ENCODE peak calls at places on chromosomes 5 and 9, in seven cellular contexts. O is sigmoid colon, W is uterus, T is IMR-90, K is adrenal gland, B is heart left ventricle, A is testis. L is an unnamed sample.

GRCh38 chr5:112642885-112643284 is 94.8 kb upstream of the APC start:
- DNase-seq in A (no peak), O (no peak), T (no peak), K (no peak), W (no peak), B (no peak), L (no peak)

GRCh38 chr5:119356384-119357188 is 767 bp downstream of the TNFAIP8 start:
- DNase-seq in A (no peak), W (no peak), T (no peak), K (no peak), O (no peak), B (no peak), L (no peak)

GRCh38 chr9:71058660-71059059 is 62.8 kb downstream of the TRPM3 start:
- DNase-seq in O (no peak), W (no peak), B (no peak), A (no peak), T (no peak), K (no peak), L (no peak)

GRCh38 chr9:82332774-82333152 is 344.2 kb downstream of the SPATA31D1 start:
- DNase-seq in K (no peak), O (no peak), W (no peak), B (no peak), A (no peak), T (peak; percentile 23), L (no peak)

GRCh38 chr9:131755541-131756198 is 15.8 kb upstream of the RAPGEF1 start:
- DNase-seq in A (peak; percentile 93), T (peak; percentile 73), B (peak; percentile 86), O (peak; percentile 81), K (peak; percentile 74), W (peak; percentile 50), L (peak; percentile 82)

GRCh38 chr9:86034863-86035734 is 64.3 kb downstream of the GOLM1 start:
- DNase-seq in B (no peak), A (no peak), T (peak; percentile 40), W (peak; percentile 38), O (no peak), K (peak; percentile 47), L (peak; percentile 70)

GRCh38 chr5:137279631-137280236 is 219.4 kb downstream of the SPOCK1 start:
- DNase-seq in B (no peak), W (no peak), A (no peak), O (no peak), K (no peak), T (no peak), L (no peak)

GRCh38 chr5:169923988-169924387 is 56.3 kb downstream of the INSYN2B start:
- DNase-seq in K (no peak), O (no peak), W (no peak), B (no peak), T (no peak), A (no peak), L (no peak)

GRCh38 chr5:61768692-61769281 is 436.7 kb downstream of the ZSWIM6 start:
- DNase-seq in O (no peak), B (no peak), K (no peak), W (no peak), A (peak; percentile 16), T (peak; percentile 3), L (peak; percentile 14)

DNA sequence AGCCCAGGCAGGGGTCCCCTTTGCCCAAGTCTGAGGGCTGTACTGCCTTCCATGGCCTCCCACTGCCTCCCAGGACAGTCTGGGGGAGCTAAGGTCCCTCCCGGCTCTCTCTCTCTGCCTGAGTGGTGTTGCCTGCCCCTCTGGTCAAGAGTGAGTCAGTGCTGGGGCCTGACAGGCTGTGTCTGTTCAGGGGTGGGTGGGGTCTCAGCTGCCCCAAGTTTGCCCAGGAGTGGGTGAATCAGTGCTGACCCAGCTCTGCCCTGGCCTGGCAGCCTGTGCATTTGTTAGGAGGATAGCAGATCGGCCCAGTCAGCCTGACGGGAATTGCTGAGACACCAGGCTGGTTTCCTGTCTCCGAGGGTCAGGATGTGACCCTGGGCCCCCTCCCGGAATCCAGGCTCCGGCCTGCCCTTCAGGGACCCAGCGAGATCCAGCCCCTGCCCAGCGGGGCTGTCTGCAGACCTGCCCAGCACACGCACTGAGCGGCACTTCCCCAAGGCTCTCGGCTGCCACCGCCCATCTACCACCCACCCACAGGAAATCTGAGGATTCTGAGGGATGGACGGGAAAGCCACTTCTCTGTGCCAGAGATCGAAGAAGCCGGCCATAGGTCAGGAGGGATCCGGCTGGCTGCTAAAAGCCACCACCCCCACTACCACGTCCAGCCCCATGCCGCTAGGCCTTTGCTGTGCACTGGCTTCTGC is 15.9 kb downstream of the ENG start:
- DNase-seq in A (peak; percentile 62), W (peak; percentile 86), O (peak; percentile 90), B (peak; percentile 87), K (peak; percentile 94), T (peak; percentile 93), L (no peak)
- TF ChIP-seq POLR2A in A (no peak), W (no peak), O (no peak), B (peak; percentile 27), K (peak; percentile 52), T (no peak), L (no peak)

GRCh38 chr9:91193658-91194391 is 167.9 kb downstream of the AUH start:
- DNase-seq in K (peak; percentile 92), A (peak; percentile 81), W (peak; percentile 87), T (peak; percentile 96), B (peak; percentile 94), O (peak; percentile 94), L (peak; percentile 84)
- TF ChIP-seq POLR2A in K (peak; percentile 84), A (no peak), W (peak; percentile 57), T (peak; percentile 64), B (no peak), O (peak; percentile 41), L (no peak)

GRCh38 chr5:141559481-141559880 is 59.3 kb downstream of the DIAPH1 start:
- DNase-seq in B (no peak), K (no peak), W (no peak), T (peak; percentile 73), A (no peak), O (no peak), L (no peak)

GRCh38 chr5:141558150-141558549 is 60.6 kb downstream of the DIAPH1 start:
- DNase-seq in K (no peak), B (no peak), A (no peak), W (no peak), T (peak; percentile 15), O (no peak), L (no peak)

GRCh38 chr5:141560141-141560540 is 58.7 kb downstream of the DIAPH1 start:
- DNase-seq in T (no peak), A (no peak), W (peak; percentile 23), B (no peak), O (no peak), K (no peak), L (no peak)

GRCh38 chr5:141557681-141558136 is 61.1 kb downstream of the DIAPH1 start:
- DNase-seq in B (peak; percentile 90), W (peak; percentile 89), O (peak; percentile 95), K (peak; percentile 95), A (peak; percentile 93), T (peak; percentile 100), L (peak; percentile 90)

DNA sequence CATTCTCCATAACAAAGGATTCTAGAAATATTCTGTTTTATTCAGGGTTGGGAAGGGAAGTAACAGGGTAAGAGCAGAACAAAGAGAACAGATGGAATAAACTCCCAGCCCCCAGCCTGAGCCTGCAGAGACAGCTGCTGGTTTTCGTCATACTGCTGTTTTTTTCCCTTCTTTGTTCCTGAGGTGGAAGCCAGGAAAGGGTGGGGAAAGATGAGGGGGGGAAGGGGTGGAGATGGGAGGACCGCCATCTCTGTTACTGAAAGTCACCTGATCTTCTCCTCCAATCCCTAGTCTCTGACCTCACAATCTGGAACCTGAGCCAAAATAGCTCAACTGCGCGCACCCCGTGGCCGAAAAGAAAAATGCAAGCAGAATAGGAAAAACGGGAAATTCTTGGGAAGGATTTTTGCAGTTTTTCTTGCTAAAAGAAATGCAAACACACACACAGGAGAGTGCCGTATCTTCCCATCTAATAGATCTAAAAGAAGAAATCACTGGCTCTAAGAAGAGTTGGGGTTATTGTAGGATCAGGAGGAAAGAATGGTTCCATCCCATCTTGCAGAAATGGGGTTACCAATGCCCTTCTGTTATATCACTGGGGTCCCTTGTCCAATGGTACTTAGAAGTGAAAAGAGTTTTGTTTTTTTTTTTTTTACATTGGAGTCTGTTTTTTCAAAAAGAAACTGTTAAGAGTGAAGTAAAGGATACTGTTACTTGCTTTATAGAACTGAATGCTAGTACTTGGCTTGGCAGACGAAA is 57.9 kb downstream of the DIAPH1 start:
- DNase-seq in W (peak; percentile 96), K (peak; percentile 92), O (peak; percentile 97), B (peak; percentile 81), A (peak; percentile 92), T (peak; percentile 98), L (peak; percentile 68)
- TF ChIP-seq POLR2A in W (peak; percentile 34), K (no peak), O (no peak), B (peak; percentile 45), A (no peak), T (peak; percentile 30), L (no peak)

DNA sequence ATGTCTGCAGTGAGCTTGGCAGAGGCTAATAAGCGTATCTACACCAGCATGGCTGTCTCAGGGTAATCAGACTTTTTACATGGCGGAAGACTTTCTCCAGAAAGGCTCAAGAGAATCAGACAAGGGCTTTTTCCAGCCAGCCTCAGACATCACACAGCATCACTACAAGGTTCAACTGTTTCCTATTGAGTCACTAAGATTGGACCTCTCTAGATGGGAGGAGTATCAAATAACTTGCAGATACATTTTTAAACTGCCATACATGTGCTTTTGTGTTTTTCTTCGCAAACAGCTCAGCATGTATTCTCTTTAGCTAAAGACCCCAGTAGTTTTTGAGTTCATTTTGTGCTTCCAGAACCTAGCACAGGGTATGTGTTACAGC is 22.9 kb upstream of the PIK3R1 start:
- DNase-seq in W (no peak), T (no peak), O (no peak), K (no peak), A (no peak), B (no peak), L (no peak)
- TF ChIP-seq POLR2A in W (no peak), T (no peak), O (no peak), K (no peak), A (no peak), B (no peak), L (no peak)

L was measured in erythroblast.